ENCODE peak calls at places on chromosomes 5 and 9, in five cellular contexts. One of them, this sample, is unnamed.
A peak's percentile ranks its signal among the peaks of the same experiment; 100 is the strongest.

GRCh38 chr9:130541533-130541932 is 37.8 kb upstream of the FUBP3 start:
- DNase-seq in mesendoderm: no peak
- DNase-seq in H9: no peak
- DNase-seq in IMR-90: no peak
- DNase-seq in H1: no peak
- DNase-seq in this sample: no peak

GRCh38 chr5:19496056-19496455 is 491.9 kb downstream of the CDH18 start:
- DNase-seq in H9: no peak
- DNase-seq in mesendoderm: no peak
- DNase-seq in IMR-90: no peak
- DNase-seq in H1: no peak
- DNase-seq in this sample: no peak

GRCh38 chr9:10366171-10366779 is 246.5 kb downstream of the PTPRD start:
- DNase-seq in H1: no peak
- DNase-seq in H9: no peak
- DNase-seq in IMR-90: peak; percentile 13
- DNase-seq in mesendoderm: peak; percentile 54
- DNase-seq in this sample: peak; percentile 54

GRCh38 chr5:55645304-55645703 is 66.8 kb downstream of the SLC38A9 start:
- DNase-seq in H1: no peak
- DNase-seq in IMR-90: peak; percentile 80
- DNase-seq in H9: no peak
- DNase-seq in mesendoderm: no peak
- DNase-seq in this sample: no peak

GRCh38 chr5:59246470-59247250 is 646.9 kb downstream of the PDE4D start:
- DNase-seq in IMR-90: peak; percentile 45
- DNase-seq in mesendoderm: no peak
- DNase-seq in H1: no peak
- DNase-seq in H9: no peak
- DNase-seq in this sample: no peak

GRCh38 chr9:117705386-117705785 is 1.2 kb downstream of the TLR4 start:
- DNase-seq in mesendoderm: no peak
- DNase-seq in H1: no peak
- DNase-seq in IMR-90: no peak
- DNase-seq in H9: no peak
- DNase-seq in this sample: no peak

GRCh38 chr5:163579729-163580128 is 74.3 kb downstream of the MAT2B start:
- DNase-seq in mesendoderm: no peak
- DNase-seq in H9: no peak
- DNase-seq in H1: no peak
- DNase-seq in IMR-90: no peak
- DNase-seq in this sample: no peak

GRCh38 chr5:121525731-121526130 is 326.0 kb upstream of the FTMT start:
- DNase-seq in IMR-90: no peak
- DNase-seq in mesendoderm: no peak
- DNase-seq in H9: no peak
- DNase-seq in H1: no peak
- DNase-seq in this sample: no peak

GRCh38 chr9:10341057-10341456 is 271.7 kb downstream of the PTPRD start:
- DNase-seq in H9: no peak
- DNase-seq in H1: no peak
- DNase-seq in mesendoderm: no peak
- DNase-seq in IMR-90: no peak
- DNase-seq in this sample: no peak

GRCh38 chr9:38284768-38285080 is 107.8 kb upstream of the ALDH1B1 start:
- DNase-seq in H1: no peak
- DNase-seq in IMR-90: no peak
- DNase-seq in H9: peak; percentile 42
- DNase-seq in mesendoderm: no peak
- DNase-seq in this sample: peak; percentile 37

GRCh38 chr9:136147038-136147889 is 28.6 kb upstream of the TMEM250 start:
- DNase-seq in H9: no peak
- DNase-seq in mesendoderm: no peak
- DNase-seq in IMR-90: no peak
- DNase-seq in H1: no peak
- DNase-seq in this sample: no peak

GRCh38 chr5:81183811-81184748 is 49.0 kb upstream of the CKMT2 start:
- DNase-seq in H1: no peak
- DNase-seq in mesendoderm: no peak
- DNase-seq in H9: no peak
- DNase-seq in IMR-90: no peak
- DNase-seq in this sample: no peak

GRCh38 chr9:131995382-131995781 is 84.3 kb downstream of the MED27 start:
- DNase-seq in H9: no peak
- DNase-seq in IMR-90: peak; percentile 37
- DNase-seq in H1: no peak
- DNase-seq in mesendoderm: no peak
- DNase-seq in this sample: no peak

GRCh38 chr5:150188146-150188842 is 1.6 kb upstream of the SLC6A7 start:
- DNase-seq in H9: no peak
- DNase-seq in H1: no peak
- DNase-seq in IMR-90: no peak
- DNase-seq in mesendoderm: no peak
- DNase-seq in this sample: no peak

GRCh38 chr9:5459289-5459829 is 9.0 kb downstream of the CD274 start:
- DNase-seq in mesendoderm: peak; percentile 71
- DNase-seq in H1: no peak
- DNase-seq in H9: peak; percentile 34
- DNase-seq in IMR-90: no peak
- DNase-seq in this sample: no peak

GRCh38 chr9:2849943-2850342 is 6.0 kb upstream of the PUM3 start:
- DNase-seq in IMR-90: no peak
- DNase-seq in mesendoderm: no peak
- DNase-seq in H1: no peak
- DNase-seq in H9: no peak
- DNase-seq in this sample: no peak

GRCh38 chr5:65925094-65925600 is 1.2 kb upstream of the ERBIN start:
- DNase-seq in H9: peak; percentile 62
- DNase-seq in H1: no peak
- DNase-seq in IMR-90: peak; percentile 82
- DNase-seq in mesendoderm: peak; percentile 85
- DNase-seq in this sample: peak; percentile 63

GRCh38 chr5:24067208-24067607 is 559.8 kb downstream of the PRDM9 start:
- DNase-seq in H9: no peak
- DNase-seq in IMR-90: no peak
- DNase-seq in mesendoderm: no peak
- DNase-seq in H1: no peak
- DNase-seq in this sample: no peak

GRCh38 chr9:107739601-107740082 is 250.1 kb upstream of the KLF4 start:
- DNase-seq in mesendoderm: no peak
- DNase-seq in IMR-90: peak; percentile 15
- DNase-seq in H9: no peak
- DNase-seq in H1: no peak
- DNase-seq in this sample: no peak

GRCh38 chr5:12016149-12016740 is 112.0 kb upstream of the CTNND2 start:
- DNase-seq in H9: peak; percentile 28
- DNase-seq in IMR-90: no peak
- DNase-seq in mesendoderm: peak; percentile 65
- DNase-seq in H1: no peak
- DNase-seq in this sample: no peak

GRCh38 chr9:124749811-124750210 is 21.3 kb downstream of the NR6A1 start:
- DNase-seq in H9: no peak
- DNase-seq in mesendoderm: no peak
- DNase-seq in H1: no peak
- DNase-seq in IMR-90: peak; percentile 82
- DNase-seq in this sample: no peak

GRCh38 chr9:27394826-27395201 is 97.9 kb upstream of the EQTN start:
- DNase-seq in H9: no peak
- DNase-seq in mesendoderm: no peak
- DNase-seq in IMR-90: no peak
- DNase-seq in H1: no peak
- DNase-seq in this sample: no peak

GRCh38 chr9:89701221-89701798 is 96.5 kb downstream of the GADD45G start:
- DNase-seq in mesendoderm: peak; percentile 49
- DNase-seq in IMR-90: no peak
- DNase-seq in H1: no peak
- DNase-seq in H9: no peak
- DNase-seq in this sample: no peak

GRCh38 chr9:122394265-122395242 is 23.7 kb downstream of the PTGS1 start:
- DNase-seq in mesendoderm: no peak
- DNase-seq in H9: no peak
- DNase-seq in H1: no peak
- DNase-seq in IMR-90: peak; percentile 95
- DNase-seq in this sample: no peak

GRCh38 chr5:79743846-79744605 is 54.4 kb downstream of the CMYA5 start:
- DNase-seq in mesendoderm: peak; percentile 65
- DNase-seq in H9: no peak
- DNase-seq in H1: no peak
- DNase-seq in IMR-90: peak; percentile 22
- DNase-seq in this sample: no peak

GRCh38 chr9:130766031-130766903 is 68.8 kb upstream of the ABL1 start:
- DNase-seq in H1: no peak
- DNase-seq in mesendoderm: peak; percentile 31
- DNase-seq in H9: no peak
- DNase-seq in IMR-90: no peak
- DNase-seq in this sample: no peak

GRCh38 chr5:181170237-181170830 is 22.9 kb downstream of the OR2V2 start:
- DNase-seq in H1: no peak
- DNase-seq in IMR-90: no peak
- DNase-seq in mesendoderm: no peak
- DNase-seq in H9: peak; percentile 76
- DNase-seq in this sample: no peak

GRCh38 chr5:115575167-115576070 is 26.9 kb downstream of the TICAM2 start:
- DNase-seq in H1: no peak
- DNase-seq in mesendoderm: no peak
- DNase-seq in IMR-90: peak; percentile 87
- DNase-seq in H9: no peak
- DNase-seq in this sample: no peak

GRCh38 chr5:172558076-172558990 is 82.7 kb upstream of the NEURL1B start:
- DNase-seq in H1: no peak
- DNase-seq in IMR-90: no peak
- DNase-seq in mesendoderm: no peak
- DNase-seq in H9: no peak
- DNase-seq in this sample: no peak

GRCh38 chr5:159800131-159800830 is 116.0 kb upstream of the ADRA1B start:
- DNase-seq in H1: no peak
- DNase-seq in mesendoderm: no peak
- DNase-seq in H9: no peak
- DNase-seq in IMR-90: peak; percentile 18
- DNase-seq in this sample: no peak

GRCh38 chr5:8864053-8864452 is 681.8 kb downstream of the SEMA5A start:
- DNase-seq in IMR-90: peak; percentile 28
- DNase-seq in H9: peak; percentile 77
- DNase-seq in mesendoderm: peak; percentile 83
- DNase-seq in H1: peak; percentile 43
- DNase-seq in this sample: no peak

DNA sequence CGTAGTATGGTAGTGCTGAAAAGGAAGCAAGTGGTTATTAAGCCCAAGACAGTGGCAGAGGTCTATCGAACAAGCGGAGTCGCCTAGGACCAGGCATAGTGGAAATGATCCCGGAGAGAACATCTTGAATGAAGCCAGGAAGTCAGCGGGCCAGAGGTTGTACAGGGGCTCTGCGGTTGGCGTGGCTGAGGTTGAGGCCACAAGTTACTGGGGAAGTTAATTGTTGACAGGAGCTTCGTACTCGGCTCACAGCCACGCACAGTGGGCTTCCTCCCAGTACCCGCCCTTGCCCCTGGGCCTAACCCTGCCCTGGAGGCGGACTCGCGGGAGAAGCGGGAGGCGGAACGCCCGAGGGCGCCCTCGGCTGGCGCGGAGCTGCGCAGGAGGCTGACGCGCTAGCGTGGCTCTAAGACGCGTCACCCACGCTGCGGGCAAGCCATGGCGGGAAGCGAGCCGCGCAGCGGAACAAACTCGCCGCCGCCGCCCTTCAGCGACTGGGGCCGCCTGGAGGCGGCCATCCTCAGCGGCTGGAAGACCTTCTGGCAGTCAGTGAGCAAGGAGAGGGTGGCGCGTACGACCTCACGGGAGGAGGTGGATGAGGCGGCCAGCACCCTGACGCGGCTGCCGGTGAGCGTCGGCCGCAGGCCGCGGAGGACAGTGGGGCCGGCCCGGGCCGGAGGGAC is at the start of gene FBXO4:
- DNase-seq in H9: peak; percentile 63
- DNase-seq in mesendoderm: peak; percentile 61
- DNase-seq in H1: peak; percentile 15
- DNase-seq in IMR-90: peak; percentile 78
- DNase-seq in this sample: peak; percentile 51
- H3K18ac ChIP-seq in H9: peak within 1 kb of the TSS; percentile 41
- H3K18ac ChIP-seq in mesendoderm: peak within 1 kb of the TSS; percentile 10
- H3K18ac ChIP-seq in H1: no peak within 1 kb of the TSS
- H3K18ac ChIP-seq in IMR-90: peak within 1 kb of the TSS; percentile 10
- H3K18ac ChIP-seq in this sample: peak within 1 kb of the TSS; percentile 93

GRCh38 chr9:96025995-96026572 is 150.6 kb downstream of the ERCC6L2 start:
- DNase-seq in IMR-90: no peak
- DNase-seq in mesendoderm: peak; percentile 87
- DNase-seq in H1: peak; percentile 66
- DNase-seq in H9: peak; percentile 89
- DNase-seq in this sample: peak; percentile 49
- H3K18ac ChIP-seq in IMR-90: no peak overlapping the region
- H3K18ac ChIP-seq in mesendoderm: no peak overlapping the region
- H3K18ac ChIP-seq in H1: peak overlapping the region; percentile 68
- H3K18ac ChIP-seq in H9: no peak overlapping the region
- H3K18ac ChIP-seq in this sample: peak overlapping the region; percentile 72

GRCh38 chr5:139635191-139635590 is 13.0 kb upstream of the CXXC5 start:
- DNase-seq in mesendoderm: no peak
- DNase-seq in IMR-90: no peak
- DNase-seq in H9: no peak
- DNase-seq in H1: no peak
- DNase-seq in this sample: no peak
- H3K18ac ChIP-seq in mesendoderm: no peak overlapping the region
- H3K18ac ChIP-seq in IMR-90: no peak overlapping the region
- H3K18ac ChIP-seq in H9: no peak overlapping the region
- H3K18ac ChIP-seq in H1: no peak overlapping the region
- H3K18ac ChIP-seq in this sample: no peak overlapping the region

GRCh38 chr9:81825831-81826540 is 102.2 kb upstream of the SPATA31D4 start:
- DNase-seq in mesendoderm: peak; percentile 69
- DNase-seq in H9: no peak
- DNase-seq in IMR-90: peak; percentile 30
- DNase-seq in H1: no peak
- DNase-seq in this sample: no peak
- H3K18ac ChIP-seq in mesendoderm: no peak overlapping the region
- H3K18ac ChIP-seq in H9: no peak overlapping the region
- H3K18ac ChIP-seq in IMR-90: peak overlapping the region; percentile 21
- H3K18ac ChIP-seq in H1: no peak overlapping the region
- H3K18ac ChIP-seq in this sample: peak overlapping the region; percentile 65

DNA sequence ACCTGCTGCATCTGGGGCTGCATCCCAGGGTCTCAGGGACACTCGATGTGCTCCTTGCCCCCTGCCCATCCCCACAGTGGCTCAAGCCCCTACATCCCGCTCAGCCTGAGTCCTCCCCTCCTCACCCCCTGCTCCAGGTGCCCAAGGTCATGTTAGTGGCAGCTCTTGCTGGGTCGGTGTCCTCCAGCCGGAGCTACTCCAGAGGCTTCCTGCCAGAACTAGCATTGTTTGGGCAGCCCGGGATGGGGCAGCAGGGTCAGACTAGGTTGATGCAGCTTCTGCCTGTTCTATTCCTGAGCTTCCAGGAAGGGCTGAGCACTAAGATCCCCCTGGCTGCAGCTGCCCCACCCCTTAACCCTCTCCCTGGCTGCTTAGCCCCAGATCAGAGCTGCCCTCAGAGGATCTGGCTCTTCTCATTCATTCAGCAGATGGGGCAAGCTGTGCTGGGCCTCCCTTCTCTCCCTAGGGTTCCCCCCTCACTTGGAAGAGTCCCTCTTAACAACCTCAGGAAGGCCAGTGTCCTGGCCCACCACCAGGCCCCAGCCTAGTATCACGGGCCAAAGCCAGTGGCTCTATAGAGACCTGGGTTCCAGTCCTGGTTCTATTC is 712 bp downstream of the RGS14 start:
- DNase-seq in IMR-90: no peak
- DNase-seq in mesendoderm: no peak
- DNase-seq in H9: no peak
- DNase-seq in H1: no peak
- DNase-seq in this sample: no peak
- H3K18ac ChIP-seq in IMR-90: no peak overlapping the region
- H3K18ac ChIP-seq in mesendoderm: no peak overlapping the region
- H3K18ac ChIP-seq in H9: no peak overlapping the region
- H3K18ac ChIP-seq in H1: no peak overlapping the region
- H3K18ac ChIP-seq in this sample: no peak overlapping the region